ENCODE peak calls at places on chromosomes 11 and 22, in four cellular contexts. J, V, X and F are unnamed samples.

GRCh38 chr11:110921742-110922200 is 209.5 kb upstream of the ARHGAP20 start:
- DNase-seq in J (peak), V (no peak), X (peak), F (no peak)

GRCh38 chr11:11659567-11660341 is 37.9 kb upstream of the GALNT18 start:
- DNase-seq in J (no peak), V (no peak), X (no peak), F (no peak)

GRCh38 chr11:64855596-64856304 is 11.3 kb upstream of the CDC42BPG start:
- DNase-seq in J (no peak), V (no peak), X (no peak), F (no peak)

GRCh38 chr22:21927174-21927823 is 25.3 kb downstream of the PPM1F start:
- DNase-seq in J (no peak), V (no peak), X (no peak), F (no peak)

GRCh38 chr22:28075260-28075981 is 156.4 kb upstream of the PITPNB start:
- DNase-seq in J (peak), V (no peak), X (peak), F (peak)

GRCh38 chr22:27252282-27253049 is 549.1 kb downstream of the MN1 start:
- DNase-seq in J (peak), V (peak), X (peak), F (peak)

GRCh38 chr11:47552086-47552580 is 799 bp downstream of the CELF1 start:
- DNase-seq in J (peak), V (no peak), X (peak), F (no peak)

GRCh38 chr11:114668109-114668508 is 10.2 kb upstream of the NXPE2 start:
- DNase-seq in J (no peak), V (no peak), X (no peak), F (no peak)

GRCh38 chr11:12287009-12287373 is 90.4 kb upstream of the PARVA start:
- DNase-seq in J (peak), V (peak), X (peak), F (peak)

GRCh38 chr11:111387318-111387863 is 8.3 kb upstream of the POU2AF1 start:
- DNase-seq in J (no peak), V (no peak), X (no peak), F (peak)

GRCh38 chr11:130675456-130675855 is 227.0 kb downstream of the ADAMTS15 start:
- DNase-seq in J (peak), V (peak), X (peak), F (peak)

GRCh38 chr22:27207907-27208306 is 550.5 kb downstream of the MIAT start:
- DNase-seq in J (peak), V (peak), X (peak), F (no peak)

GRCh38 chr11:116578971-116579687 is 193.7 kb downstream of the BUD13 start:
- DNase-seq in J (no peak), V (no peak), X (no peak), F (no peak)

GRCh38 chr11:107581147-107581546 is 9.8 kb upstream of the ELMOD1 start:
- DNase-seq in J (no peak), V (no peak), X (no peak), F (no peak)

GRCh38 chr11:135015966-135016365 is 603.9 kb upstream of the B3GAT1 start:
- DNase-seq in J (no peak), V (no peak), X (no peak), F (no peak)

GRCh38 chr11:12258451-12258850 is 118.9 kb upstream of the PARVA start:
- DNase-seq in J (peak), V (no peak), X (peak), F (no peak)

GRCh38 chr22:23068096-23068831 is 2.1 kb upstream of the GNAZ start:
- DNase-seq in J (no peak), V (peak), X (no peak), F (peak)

GRCh38 chr22:40453676-40454075 is 83.3 kb downstream of the SGSM3 start:
- DNase-seq in J (peak), V (no peak), X (peak), F (no peak)